ENCODE peak calls at places on chromosomes 16 and 17, in four cellular contexts. K is transverse colon, M is suprapubic skin, W is NCI-H446 treated with DMSO at 0.1 percent for 48 hours. E is an unnamed sample.

GRCh38 chr16:4625617-4626159 is 1.1 kb downstream of the MGRN1 start:
- DNase-seq in M (no peak), W (no peak), K (no peak), E (no peak)

GRCh38 chr17:44767493-44767892 is 8.7 kb downstream of the ADAM11 start:
- DNase-seq in W (no peak), M (no peak), K (no peak), E (no peak)

GRCh38 chr17:51087072-51087757 is 33.5 kb downstream of the SPAG9 start:
- DNase-seq in W (no peak), M (no peak), K (no peak), E (no peak)

GRCh38 chr17:10579270-10579669 is 29.8 kb upstream of the MYH2 start:
- DNase-seq in K (no peak), M (no peak), W (no peak), E (no peak)

GRCh38 chr16:3461120-3461519 is 17.6 kb downstream of the NAA60 start:
- DNase-seq in M (no peak), K (no peak), W (no peak), E (no peak)

GRCh38 chr17:2871720-2872119 is 75.5 kb downstream of the RAP1GAP2 start:
- DNase-seq in M (no peak), W (no peak), K (no peak), E (no peak)

GRCh38 chr17:74351552-74352210 is 10.0 kb downstream of the BTBD17 start:
- DNase-seq in M (no peak), K (no peak), W (no peak), E (no peak)

GRCh38 chr16:56944954-56945839 is 13.3 kb downstream of the HERPUD1 start:
- DNase-seq in M (no peak), K (no peak), W (no peak), E (no peak)

GRCh38 chr16:31087481-31087880 is 1.3 kb downstream of the PRSS53 start:
- DNase-seq in W (no peak), K (no peak), M (peak), E (no peak)

GRCh38 chr17:50100921-50101345 is 5.8 kb downstream of the PDK2 start:
- DNase-seq in M (no peak), K (no peak), W (no peak), E (no peak)

GRCh38 chr17:8121531-8122390 is 2.1 kb downstream of the HES7 start:
- DNase-seq in W (no peak), K (peak), M (no peak), E (no peak)

GRCh38 chr16:15765880-15766279 is 90.9 kb downstream of the MYH11 start:
- DNase-seq in K (no peak), M (no peak), W (no peak), E (no peak)

GRCh38 chr17:56966277-56966676 is 5.4 kb upstream of the COIL start:
- DNase-seq in W (no peak), M (no peak), K (no peak), E (no peak)

E was measured in RWPE2.